ENCODE peak calls at places on chromosomes 3 and 15, in four cellular contexts. X is NCI-H1092; P is stimulated activated CD4-positive, alpha-beta T cell treated with anti-CD3 and anti-CD28 coated beads, Interleukin-2, amount 100 ng/mL, for 48 hours; R is fibroblast of the conjunctiva. V is an unnamed sample.

GRCh38 chr15:32829441-32829840 is 111.6 kb downstream of the GREM1 start:
- DNase-seq in X (no peak), P (no peak), R (no peak), V (no peak)

GRCh38 chr3:177753498-177754155 is 556.3 kb upstream of the TBL1XR1 start:
- DNase-seq in X (no peak), P (no peak), R (no peak), V (no peak)

GRCh38 chr15:92184679-92185230 is 208.9 kb upstream of the ST8SIA2 start:
- DNase-seq in X (no peak), P (no peak), R (no peak), V (no peak)

GRCh38 chr3:30760737-30761136 is 133.7 kb downstream of the GADL1 start:
- DNase-seq in X (no peak), P (no peak), R (no peak), V (no peak)

GRCh38 chr3:152268501-152269422 is at the start of gene MBNL1:
- DNase-seq in X (peak; percentile 80), P (peak; percentile 67), R (peak; percentile 82), V (peak; percentile 71)

GRCh38 chr15:68442041-68442440 is 10.1 kb upstream of the ITGA11 start:
- DNase-seq in X (no peak), P (no peak), R (no peak), V (no peak)

GRCh38 chr3:186053954-186054353 is 54.9 kb downstream of the ETV5 start:
- DNase-seq in X (no peak), P (no peak), R (no peak), V (no peak)

GRCh38 chr15:66966256-66966655 is 99.1 kb upstream of the SMAD3 start:
- DNase-seq in X (no peak), P (no peak), R (no peak), V (no peak)

GRCh38 chr15:43370310-43370974 is 401 bp downstream of the ZSCAN29 start:
- DNase-seq in X (no peak), P (peak; percentile 4), R (no peak), V (no peak)

GRCh38 chr15:39621210-39621609 is 40.3 kb downstream of the THBS1 start:
- DNase-seq in X (peak; percentile 8), P (no peak), R (no peak), V (no peak)

GRCh38 chr3:195895900-195896360 is 12.4 kb downstream of the TNK2 start:
- DNase-seq in X (peak; percentile 15), P (peak; percentile 61), R (no peak), V (no peak)

GRCh38 chr3:151792411-151792810 is 21.5 kb upstream of the AADAC start:
- DNase-seq in X (no peak), P (no peak), R (no peak), V (no peak)

GRCh38 chr3:12273045-12273695 is 15.7 kb upstream of the PPARG start:
- DNase-seq in X (no peak), P (no peak), R (no peak), V (no peak)

GRCh38 chr15:43998607-43999006 is 171.8 kb downstream of the WDR76 start:
- DNase-seq in X (no peak), P (no peak), R (no peak), V (no peak)

GRCh38 chr3:159766563-159767185 is 222.0 kb upstream of the IL12A start:
- DNase-seq in X (no peak), P (no peak), R (no peak), V (peak; percentile 29)

GRCh38 chr15:64452988-64453688 is 7.2 kb upstream of the ZNF609 start:
- DNase-seq in X (peak; percentile 71), P (no peak), R (no peak), V (no peak)

GRCh38 chr3:183178833-183179549 is 16.5 kb upstream of the LAMP3 start:
- DNase-seq in X (no peak), P (peak; percentile 41), R (peak; percentile 31), V (no peak)

GRCh38 chr3:73381551-73381950 is 243.2 kb downstream of the PDZRN3 start:
- DNase-seq in X (no peak), P (no peak), R (no peak), V (no peak)

GRCh38 chr3:123138819-123139517 is 62.8 kb upstream of the SEC22A start:
- DNase-seq in X (no peak), P (no peak), R (peak; percentile 49), V (peak; percentile 27)

GRCh38 chr3:111151438-111151837 is 79.8 kb downstream of the NECTIN3 start:
- DNase-seq in X (no peak), P (no peak), R (peak; percentile 16), V (peak; percentile 40)

GRCh38 chr3:111534701-111535100 is 7.3 kb upstream of the CD96 start:
- DNase-seq in X (no peak), P (no peak), R (no peak), V (no peak)